ENCODE peak calls at places on chromosomes 7 and 10, in five cellular contexts. R is Right ventricle myocardium superior, W is GM10248, E is astrocyte of the spinal cord, T is dermis microvascular lymphatic vessel endothelial cell. X is an unnamed sample.

GRCh38 chr7:79452495-79453265 is 787 bp downstream of the MAGI2 start:
- DNase-seq in R (peak), E (no peak), T (no peak), W (peak), X (no peak)

GRCh38 chr7:157276731-157277562 is 59.9 kb upstream of the DNAJB6 start:
- DNase-seq in R (peak), E (peak), W (peak), T (peak), X (no peak)

GRCh38 chr7:128243273-128243672 is 2.2 kb downstream of the LEP start:
- DNase-seq in R (no peak), T (no peak), E (no peak), W (no peak), X (no peak)

GRCh38 chr7:55549457-55549856 is 22.8 kb downstream of the VOPP1 start:
- DNase-seq in R (no peak), W (no peak), E (no peak), T (no peak), X (no peak)

GRCh38 chr7:102819151-102819550 is 70.4 kb downstream of the FAM185A start:
- DNase-seq in T (no peak), W (no peak), E (no peak), R (no peak), X (no peak)

GRCh38 chr10:79401015-79401921 is 44.2 kb downstream of the ZCCHC24 start:
- DNase-seq in T (peak), R (peak), W (no peak), E (peak), X (no peak)

GRCh38 chr10:71963351-71963755 is 842 bp upstream of the CHST3 start:
- DNase-seq in W (no peak), T (no peak), E (no peak), R (peak), X (no peak)

GRCh38 chr7:118006979-118007378 is 133.7 kb upstream of the CTTNBP2 start:
- DNase-seq in R (no peak), E (no peak), T (no peak), W (no peak), X (no peak)

GRCh38 chr10:58384095-58384494 is 1.1 kb upstream of the TFAM start:
- DNase-seq in W (peak), E (peak), T (no peak), R (no peak), X (no peak)

GRCh38 chr10:43695730-43696129 is 47.0 kb upstream of the ZNF32 start:
- DNase-seq in W (no peak), E (no peak), T (no peak), R (no peak), X (no peak)

GRCh38 chr10:11232222-11232961 is 214.7 kb downstream of the CELF2 start:
- DNase-seq in W (no peak), R (no peak), E (no peak), T (no peak), X (no peak)

GRCh38 chr7:68865351-68865885 is 732.9 kb upstream of the AUTS2 start:
- DNase-seq in T (no peak), E (peak), R (no peak), W (no peak), X (no peak)

GRCh38 chr10:5765617-5766016 is 47.6 kb downstream of the GDI2 start:
- DNase-seq in T (no peak), E (no peak), W (no peak), R (no peak), X (no peak)

GRCh38 chr7:107016312-107016711 is 28.2 kb upstream of the PRKAR2B start:
- DNase-seq in E (no peak), W (no peak), T (no peak), R (no peak), X (no peak)

GRCh38 chr7:77757589-77757988 is 40.6 kb downstream of the TMEM60 start:
- DNase-seq in E (no peak), T (no peak), R (no peak), W (peak), X (no peak)

GRCh38 chr7:157656195-157656769 is 319.5 kb downstream of the DNAJB6 start:
- DNase-seq in E (no peak), T (no peak), R (no peak), W (no peak), X (no peak)

GRCh38 chr7:379456-380225 is 89.7 kb downstream of the FOXL3 start:
- DNase-seq in T (no peak), R (peak), E (no peak), W (no peak), X (no peak)

GRCh38 chr10:61779950-61780659 is 117.4 kb downstream of the CABCOCO1 start:
- DNase-seq in R (peak), E (peak), W (no peak), T (peak), X (no peak)

GRCh38 chr10:75019360-75019759 is 92.1 kb upstream of the SAMD8 start:
- DNase-seq in E (peak), W (no peak), R (no peak), T (peak), X (no peak)

GRCh38 chr10:34254596-34254995 is 560.5 kb downstream of the PARD3 start:
- DNase-seq in R (no peak), E (peak), W (no peak), T (peak), X (no peak)

GRCh38 chr10:88493676-88494483 is 89.2 kb downstream of the RNLS start:
- DNase-seq in W (no peak), T (no peak), E (peak), R (no peak), X (no peak)

GRCh38 chr10:24642921-24643678 is 80.6 kb downstream of the ARHGAP21 start:
- DNase-seq in T (peak), W (peak), R (no peak), E (peak), X (peak)

GRCh38 chr10:86899670-86900276 is 57.6 kb downstream of the MMRN2 start:
- DNase-seq in E (peak), W (peak), R (no peak), T (peak), X (peak)